ENCODE peak calls at places on chromosomes 1 and 21, in five cellular contexts. L, P, T, H and J are unnamed samples.

GRCh38 chr1:151007853-151008243 is 401 bp upstream of the PRUNE1 start:
- DNase-seq in L (no peak), P (no peak), T (no peak), H (no peak), J (no peak)

GRCh38 chr1:170929412-170929834 is 5.9 kb upstream of the MROH9 start:
- DNase-seq in L (no peak), P (no peak), T (no peak), H (no peak), J (no peak)

GRCh38 chr1:52662645-52663313 is 29.8 kb downstream of the SHISAL2A start:
- DNase-seq in L (no peak), P (no peak), T (no peak), H (peak), J (no peak)

GRCh38 chr1:155002479-155003226 is at the start of gene ZBTB7B:
- DNase-seq in L (no peak), P (no peak), T (no peak), H (peak), J (no peak)

GRCh38 chr21:17622018-17622417 is 9.3 kb upstream of the BTG3 start:
- DNase-seq in L (no peak), P (no peak), T (no peak), H (no peak), J (no peak)

GRCh38 chr21:46150491-46151121 is 4.8 kb downstream of the FTCD start:
- DNase-seq in L (no peak), P (no peak), T (no peak), H (no peak), J (no peak)

GRCh38 chr1:1561801-1562470 is 12.7 kb downstream of the SSU72 start:
- DNase-seq in L (no peak), P (no peak), T (no peak), H (no peak), J (no peak)

GRCh38 chr1:94716966-94717365 is 103.2 kb upstream of the SLC44A3 start:
- DNase-seq in L (no peak), P (no peak), T (no peak), H (no peak), J (no peak)

GRCh38 chr1:18997508-18997907 is 41.0 kb upstream of the IFFO2 start:
- DNase-seq in L (no peak), P (no peak), T (no peak), H (no peak), J (no peak)

GRCh38 chr1:1777510-1777909 is 760 bp downstream of the NADK start:
- DNase-seq in L (no peak), P (no peak), T (no peak), H (peak), J (no peak)